ENCODE peak calls at places on chromosomes 1 and 21, in five cellular contexts. P is astrocyte of the spinal cord, U is HCEC 1CT, Y is HS-5, W is left ventricle myocardium inferior. I is an unnamed sample.

GRCh38 chr1:36560177-36560576 is 77.5 kb upstream of the CSF3R start:
- DNase-seq in P (no peak), U (no peak), Y (no peak), W (no peak), I (no peak)

GRCh38 chr1:1437904-1438376 is 2.5 kb downstream of the VWA1 start:
- DNase-seq in P (no peak), U (no peak), Y (no peak), W (no peak), I (no peak)

GRCh38 chr21:42028754-42029385 is 18.7 kb upstream of the ZBTB21 start:
- DNase-seq in P (no peak), U (no peak), Y (no peak), W (no peak), I (no peak)

GRCh38 chr1:44807364-44808062 is 362 bp upstream of the DYNLT4 start:
- DNase-seq in P (peak), U (peak), Y (peak), W (peak), I (peak)

GRCh38 chr1:8217011-8217711 is 100.8 kb upstream of the SLC45A1 start:
- DNase-seq in P (no peak), U (no peak), Y (no peak), W (peak), I (no peak)

GRCh38 chr1:156445789-156446263 is 54.7 kb downstream of the MEF2D start:
- DNase-seq in P (peak), U (peak), Y (peak), W (peak), I (peak)

GRCh38 chr1:96918406-96918805 is 196.8 kb downstream of the PTBP2 start:
- DNase-seq in P (peak), U (peak), Y (no peak), W (no peak), I (no peak)

GRCh38 chr21:42340187-42340586 is 10.6 kb downstream of the TFF2 start:
- DNase-seq in P (no peak), U (no peak), Y (no peak), W (no peak), I (no peak)

GRCh38 chr1:55070291-55070690 is 30.9 kb downstream of the PCSK9 start:
- DNase-seq in P (no peak), U (no peak), Y (no peak), W (no peak), I (no peak)

GRCh38 chr1:202998836-202999750 is 8.1 kb upstream of the TMEM183A start:
- DNase-seq in P (peak), U (peak), Y (peak), W (no peak), I (no peak)

GRCh38 chr1:79859212-79859948 is 852.9 kb upstream of the ADGRL4 start:
- DNase-seq in P (peak), U (peak), Y (peak), W (no peak), I (no peak)

GRCh38 chr1:99704356-99704816 is 58.5 kb downstream of the PALMD start:
- DNase-seq in P (no peak), U (no peak), Y (no peak), W (peak), I (no peak)

GRCh38 chr1:205687242-205687641 is 6.9 kb upstream of the SLC45A3 start:
- DNase-seq in P (no peak), U (no peak), Y (no peak), W (no peak), I (no peak)

GRCh38 chr1:67723620-67724019 is 38.6 kb downstream of the GADD45A start:
- DNase-seq in P (peak), U (peak), Y (peak), W (no peak), I (no peak)

GRCh38 chr1:12776801-12777557 is 3.4 kb downstream of the PRAMEF12 start:
- DNase-seq in P (no peak), U (no peak), Y (no peak), W (no peak), I (no peak)

GRCh38 chr1:154913242-154913641 is 23.3 kb downstream of the PMVK start:
- DNase-seq in P (no peak), U (no peak), Y (no peak), W (no peak), I (no peak)

GRCh38 chr1:7460807-7461206 is 310.3 kb upstream of the VAMP3 start:
- DNase-seq in P (no peak), U (no peak), Y (no peak), W (no peak), I (no peak)

GRCh38 chr1:186093437-186093836 is 281.6 kb downstream of the TPR start:
- DNase-seq in P (peak), U (no peak), Y (no peak), W (no peak), I (no peak)

GRCh38 chr1:101371259-101371658 is 134.4 kb downstream of the S1PR1 start:
- DNase-seq in P (peak), U (peak), Y (peak), W (no peak), I (no peak)

GRCh38 chr1:44151332-44151731 is 9.9 kb upstream of the KLF18 start:
- DNase-seq in P (no peak), U (no peak), Y (no peak), W (no peak), I (no peak)